ENCODE peak calls at places on chromosome 16, in four cellular contexts. B is mammary epithelial cell, A is T-helper 2 cell, F is fibroblast of mammary gland. V is an unnamed sample.

GRCh38 chr16:4747906-4748681 is 13.8 kb downstream of the DNAAF8 start:
- DNase-seq in B (no peak), A (no peak), F (no peak), V (no peak)

GRCh38 chr16:65295527-65295926 is 173.7 kb upstream of the CDH11 start:
- DNase-seq in B (no peak), A (no peak), F (no peak), V (no peak)

GRCh38 chr16:3004319-3004718 is 8.4 kb upstream of the CLDN9 start:
- DNase-seq in B (no peak), A (no peak), F (no peak), V (no peak)

GRCh38 chr16:70163596-70163995 is 10.0 kb upstream of the CLEC18C start:
- DNase-seq in B (no peak), A (no peak), F (no peak), V (no peak)

GRCh38 chr16:12617401-12617819 is 186.3 kb downstream of the CPPED1 start:
- DNase-seq in B (no peak), A (no peak), F (no peak), V (no peak)

GRCh38 chr16:75252946-75253911 is 1.8 kb upstream of the BCAR1 start:
- DNase-seq in B (no peak), A (no peak), F (peak; percentile 49), V (no peak)

GRCh38 chr16:70695351-70696070 is 9.7 kb upstream of the MTSS2 start:
- DNase-seq in B (no peak), A (no peak), F (no peak), V (no peak)

GRCh38 chr16:57525761-57526160 is 10.6 kb downstream of the CCDC102A start:
- DNase-seq in B (no peak), A (no peak), F (no peak), V (no peak)

GRCh38 chr16:50925758-50926357 is 184.0 kb downstream of the CYLD start:
- DNase-seq in B (peak; percentile 80), A (no peak), F (peak; percentile 30), V (no peak)

GRCh38 chr16:89096768-89097527 is 3.3 kb downstream of the ACSF3 start:
- DNase-seq in B (no peak), A (peak; percentile 87), F (no peak), V (peak; percentile 38)

GRCh38 chr16:83143788-83144187 is 517.0 kb downstream of the CDH13 start:
- DNase-seq in B (peak; percentile 80), A (no peak), F (peak; percentile 3), V (no peak)

GRCh38 chr16:86222541-86222940 is 287.8 kb upstream of the FOXF1 start:
- DNase-seq in B (no peak), A (no peak), F (peak; percentile 47), V (no peak)

GRCh38 chr16:21656795-21657768 is 4.7 kb upstream of the IGSF6 start:
- DNase-seq in B (peak; percentile 30), A (peak; percentile 40), F (peak; percentile 69), V (peak; percentile 27)

GRCh38 chr16:70520612-70521297 is 2.6 kb downstream of the COG4 start:
- DNase-seq in B (peak; percentile 64), A (peak; percentile 48), F (peak; percentile 67), V (no peak)

GRCh38 chr16:12360240-12360639 is 383.7 kb downstream of the SNX29 start:
- DNase-seq in B (no peak), A (no peak), F (no peak), V (no peak)

GRCh38 chr16:71846443-71846842 is 667 bp downstream of the ATXN1L start:
- DNase-seq in B (peak; percentile 13), A (no peak), F (peak; percentile 21), V (no peak)

GRCh38 chr16:8596581-8596980 is 6.3 kb upstream of the TMEM114 start:
- DNase-seq in B (no peak), A (no peak), F (no peak), V (no peak)

GRCh38 chr16:68754117-68754792 is 17.2 kb downstream of the CDH1 start:
- DNase-seq in B (peak; percentile 62), A (no peak), F (no peak), V (no peak)